ENCODE peak calls at places on chromosome 3, in five cellular contexts. Q is H54, O is GM12891, U is transverse colon, M is gastrocnemius medialis. P is an unnamed sample.

GRCh38 chr3:197030379-197031314 is 1.0 kb upstream of the MELTF start:
- DNase-seq in Q (no peak), O (no peak), U (no peak), M (no peak), P (no peak)

GRCh38 chr3:53116956-53117355 is 13.3 kb downstream of the RFT1 start:
- DNase-seq in Q (no peak), O (no peak), U (no peak), M (no peak), P (no peak)

GRCh38 chr3:38966956-38967795 is 84.6 kb downstream of the SCN11A start:
- DNase-seq in Q (no peak), O (no peak), U (no peak), M (no peak), P (no peak)

GRCh38 chr3:166283856-166284255 is 446.6 kb upstream of the BCHE start:
- DNase-seq in Q (no peak), O (no peak), U (no peak), M (no peak), P (no peak)

GRCh38 chr3:72887378-72887722 is 496 bp upstream of the GXYLT2 start:
- DNase-seq in Q (no peak), O (no peak), U (no peak), M (no peak), P (no peak)

GRCh38 chr3:107525101-107525953 is 2.6 kb downstream of the BBX start:
- DNase-seq in Q (peak; percentile 23), O (peak; percentile 10), U (peak; percentile 23), M (peak; percentile 21), P (peak; percentile 69)

GRCh38 chr3:126116526-126116925 is 32.6 kb upstream of the SLC41A3 start:
- DNase-seq in Q (no peak), O (no peak), U (no peak), M (peak; percentile 7), P (no peak)

GRCh38 chr3:7382293-7383033 is 521.5 kb downstream of the GRM7 start:
- DNase-seq in Q (no peak), O (no peak), U (no peak), M (no peak), P (no peak)

GRCh38 chr3:25856902-25857518 is 67.1 kb downstream of the OXSM start:
- DNase-seq in Q (peak; percentile 13), O (peak; percentile 32), U (no peak), M (no peak), P (peak; percentile 57)

GRCh38 chr3:19559724-19560442 is 374.1 kb downstream of the EFHB start:
- DNase-seq in Q (no peak), O (no peak), U (no peak), M (no peak), P (no peak)

GRCh38 chr3:33440578-33441321 is 545 bp upstream of the UBP1 start:
- DNase-seq in Q (peak; percentile 94), O (no peak), U (no peak), M (peak; percentile 100), P (peak; percentile 99)

GRCh38 chr3:134708025-134708597 is 57.3 kb upstream of the KY start:
- DNase-seq in Q (no peak), O (no peak), U (no peak), M (no peak), P (no peak)

GRCh38 chr3:10198761-10199688 is 34.3 kb downstream of the IRAK2 start:
- DNase-seq in Q (peak; percentile 53), O (peak; percentile 52), U (peak; percentile 72), M (peak; percentile 50), P (peak; percentile 72)

GRCh38 chr3:54857343-54857742 is 70.5 kb downstream of the LRTM1 start:
- DNase-seq in Q (peak; percentile 31), O (no peak), U (no peak), M (no peak), P (no peak)

GRCh38 chr3:125116311-125117069 is 60.7 kb upstream of the HEG1 start:
- DNase-seq in Q (no peak), O (no peak), U (no peak), M (no peak), P (no peak)

DNA sequence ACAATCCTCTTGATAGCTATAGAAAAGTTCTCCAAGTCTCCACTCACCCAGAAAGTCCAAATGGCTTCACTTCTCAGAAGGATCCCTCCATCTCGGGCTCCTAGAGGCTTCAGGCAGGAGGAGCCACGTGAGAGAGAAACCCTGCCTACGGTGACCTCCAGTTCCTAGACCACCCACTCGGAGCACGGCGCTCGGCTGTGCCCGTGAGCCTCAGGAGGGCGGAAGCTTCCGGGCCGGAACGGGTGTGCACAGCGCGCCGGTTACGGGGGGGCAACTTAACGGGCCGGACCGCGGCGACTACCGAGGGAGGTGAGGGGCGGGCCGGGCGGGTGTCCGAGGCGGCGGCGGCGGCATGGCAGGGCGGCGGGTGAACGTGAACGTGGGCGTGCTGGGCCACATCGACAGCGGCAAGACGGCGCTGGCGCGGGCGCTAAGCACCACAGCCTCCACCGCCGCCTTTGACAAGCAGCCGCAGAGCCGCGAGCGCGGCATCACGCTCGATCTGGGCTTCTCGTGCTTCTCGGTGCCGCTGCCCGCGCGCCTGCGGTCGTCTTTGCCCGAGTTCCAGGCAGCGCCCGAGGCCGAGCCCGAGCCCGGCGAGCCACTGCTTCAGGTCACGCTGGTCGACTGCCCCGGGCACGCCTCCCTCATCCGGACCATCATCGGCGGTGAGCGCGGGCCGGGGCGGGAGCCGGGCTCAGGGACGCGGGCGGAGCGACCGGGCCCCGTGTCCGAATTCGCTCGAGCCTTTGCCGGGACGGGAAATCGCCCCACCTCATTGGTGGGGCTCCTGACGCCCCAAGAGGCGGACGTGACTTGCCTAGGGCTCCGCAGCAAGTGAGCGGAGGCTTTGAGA is at the start of gene EEFSEC:
- DNase-seq in Q (peak; percentile 57), O (peak; percentile 76), U (peak; percentile 86), M (peak; percentile 68), P (peak; percentile 93)
- TF ChIP-seq POLR2A in Q (peak; percentile 46), O (peak; percentile 44), U (peak; percentile 59), M (peak; percentile 65), P (peak; percentile 66)

GRCh38 chr3:179073816-179074215 is 2.2 kb upstream of the ZMAT3 start:
- DNase-seq in Q (no peak), O (no peak), U (no peak), M (no peak), P (no peak)

GRCh38 chr3:179068779-179069530 is 2.7 kb downstream of the ZMAT3 start:
- DNase-seq in Q (no peak), O (no peak), U (peak; percentile 19), M (no peak), P (peak; percentile 55)

GRCh38 chr3:179071161-179071568 is 444 bp downstream of the ZMAT3 start:
- DNase-seq in Q (peak; percentile 45), O (peak; percentile 29), U (peak; percentile 30), M (peak; percentile 13), P (no peak)

GRCh38 chr3:179069762-179070390 is 1.7 kb downstream of the ZMAT3 start:
- DNase-seq in Q (no peak), O (no peak), U (no peak), M (no peak), P (peak; percentile 20)

DNA sequence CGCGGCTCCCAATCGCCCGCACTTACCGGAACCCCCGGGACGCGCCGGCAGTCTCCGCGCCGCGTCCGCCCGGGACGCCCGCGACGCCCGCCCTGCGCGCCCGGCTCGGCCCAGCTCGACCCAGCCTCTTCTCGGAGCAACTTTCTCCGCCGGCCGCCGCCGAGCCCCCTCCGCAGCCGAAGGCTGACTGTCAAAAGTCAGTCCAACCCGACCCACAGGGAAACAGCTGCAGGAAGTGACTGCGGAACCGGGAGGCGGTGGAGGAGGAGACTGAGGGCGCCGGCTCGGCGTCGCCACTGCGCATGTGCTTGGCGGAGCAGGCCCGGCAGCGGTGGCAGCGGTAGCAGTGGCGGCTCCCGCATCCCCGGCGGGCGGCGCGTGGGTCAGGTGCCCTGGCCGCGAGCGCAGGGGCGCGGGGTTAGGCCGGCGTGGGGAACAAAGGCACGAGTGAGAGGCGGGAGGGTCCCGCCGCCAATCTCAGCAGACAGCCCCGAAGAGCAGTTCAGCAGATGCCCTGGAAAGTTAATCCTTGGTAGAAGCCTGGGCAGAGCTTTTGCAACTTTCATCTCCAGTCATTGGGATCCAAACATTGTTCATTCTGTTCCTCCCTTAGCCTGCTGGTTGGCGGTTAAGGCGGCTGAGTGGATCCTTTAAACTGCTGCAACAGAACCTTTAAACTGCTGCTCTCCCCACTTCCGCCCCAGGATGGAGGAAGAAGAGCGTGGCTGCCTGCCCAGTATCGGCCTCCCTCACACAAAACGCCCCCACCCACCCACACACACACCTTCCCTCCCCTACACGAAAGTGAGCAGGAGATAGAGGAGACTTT is at the start of gene ZMAT3:
- DNase-seq in Q (peak; percentile 90), O (peak; percentile 61), U (peak; percentile 89), M (peak; percentile 79), P (peak; percentile 81)
- TF ChIP-seq POLR2A in Q (peak; percentile 96), O (peak; percentile 66), U (peak; percentile 55), M (peak; percentile 70), P (peak; percentile 84)

GRCh38 chr3:42043116-42043796 is 47.9 kb upstream of the TRAK1 start:
- DNase-seq in Q (no peak), O (no peak), U (no peak), M (no peak), P (no peak)

GRCh38 chr3:42045719-42046243 is 45.4 kb upstream of the TRAK1 start:
- DNase-seq in Q (no peak), O (no peak), U (no peak), M (peak; percentile 12), P (no peak)

GRCh38 chr3:42037318-42037945 is 53.7 kb upstream of the TRAK1 start:
- DNase-seq in Q (no peak), O (no peak), U (no peak), M (no peak), P (no peak)

GRCh38 chr3:42042747-42043115 is 48.4 kb upstream of the TRAK1 start:
- DNase-seq in Q (no peak), O (no peak), U (no peak), M (peak; percentile 46), P (no peak)
- TF ChIP-seq POLR2A in Q (no peak), O (no peak), U (no peak), M (peak; percentile 55), P (no peak)

DNA sequence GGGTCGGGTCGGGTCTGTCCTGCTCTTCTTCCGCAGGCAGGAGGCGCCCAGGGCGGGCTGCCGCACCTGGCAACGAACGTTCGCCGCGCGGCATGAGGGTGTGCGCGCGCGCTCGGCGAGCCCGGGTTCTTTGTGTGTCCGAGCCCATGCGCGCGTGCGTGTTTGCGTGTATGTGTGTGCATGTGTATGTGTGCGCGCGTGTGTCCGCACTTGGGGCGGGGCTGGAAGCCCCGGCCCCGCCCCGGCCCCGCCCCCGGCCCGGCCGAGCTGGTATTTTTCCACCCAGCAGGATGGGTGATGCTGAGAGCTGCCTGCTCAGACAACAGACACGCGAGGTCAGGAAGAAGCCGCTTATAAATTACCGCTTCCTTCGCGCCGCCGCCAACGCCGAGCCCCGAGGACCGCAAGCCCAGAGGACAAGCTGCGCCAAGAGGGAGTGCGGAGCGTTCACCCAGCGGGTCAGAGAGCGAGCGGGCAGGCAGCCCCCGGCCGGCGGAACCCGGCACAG is at the start of gene SLC6A6:
- DNase-seq in Q (peak; percentile 82), O (peak; percentile 91), U (peak; percentile 96), M (peak; percentile 97), P (peak; percentile 79)
- TF ChIP-seq POLR2A in Q (peak; percentile 70), O (peak; percentile 40), U (peak; percentile 51), M (peak; percentile 94), P (peak; percentile 60)

GRCh38 chr3:12994607-12995388 is 78.4 kb downstream of the IQSEC1 start:
- DNase-seq in Q (peak; percentile 96), O (peak; percentile 95), U (peak; percentile 93), M (peak; percentile 85), P (peak; percentile 94)
- TF ChIP-seq POLR2A in Q (no peak), O (no peak), U (peak; percentile 90), M (peak; percentile 66), P (peak; percentile 72)

DNA sequence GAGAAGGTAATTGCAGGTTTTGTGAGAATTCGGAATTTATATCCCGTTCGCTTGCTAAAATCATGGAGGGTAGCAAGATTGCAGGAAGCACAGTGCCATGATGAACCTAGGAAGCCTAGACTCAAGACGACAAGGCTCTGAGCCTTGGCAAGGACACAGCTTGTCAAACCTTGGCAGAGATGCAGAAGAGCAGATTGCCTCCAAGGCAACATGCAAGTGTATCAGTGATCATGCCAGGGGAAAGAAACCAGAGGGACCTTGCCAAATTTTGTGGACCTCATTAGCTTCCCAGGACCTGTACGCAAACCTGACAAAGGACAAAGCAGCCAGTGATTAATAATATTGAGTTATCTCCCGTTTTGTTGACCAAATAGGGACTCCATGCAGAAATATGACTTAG is 159.7 kb downstream of the GOLIM4 start:
- DNase-seq in Q (no peak), O (no peak), U (no peak), M (no peak), P (no peak)
- TF ChIP-seq POLR2A in Q (no peak), O (no peak), U (no peak), M (no peak), P (no peak)

P was measured in erythroblast.